ENCODE peak calls at places on chromosome 9, in six cellular contexts. G is NCI-H1694 treated with DMSO at 0.1 percent for 48 hours, O is progenitor cell of endocrine pancreas, X is memory B cell, J is HCEC 1CT, I is COR-L47. H is an unnamed sample.

GRCh38 chr9:136297016-136297691 is 6.7 kb downstream of the CCDC187 start:
- DNase-seq in G (no peak), O (no peak), X (no peak), J (no peak), I (peak), H (no peak)

GRCh38 chr9:134375430-134376385 is 49.5 kb downstream of the RXRA start:
- DNase-seq in G (peak), O (no peak), X (no peak), J (no peak), I (no peak), H (peak)

GRCh38 chr9:136997830-136998234 is 1.5 kb upstream of the CLIC3 start:
- DNase-seq in G (no peak), O (no peak), X (no peak), J (no peak), I (no peak), H (no peak)

GRCh38 chr9:131714161-131714646 is 25.7 kb downstream of the RAPGEF1 start:
- DNase-seq in G (no peak), O (no peak), X (no peak), J (peak), I (no peak), H (peak)

GRCh38 chr9:129763235-129763917 is 10.5 kb upstream of the PTGES start:
- DNase-seq in G (no peak), O (no peak), X (no peak), J (peak), I (no peak), H (peak)

GRCh38 chr9:4435197-4435596 is 55.1 kb upstream of the SLC1A1 start:
- DNase-seq in G (no peak), O (no peak), X (no peak), J (peak), I (no peak), H (peak)

GRCh38 chr9:115992834-115993233 is 160.8 kb upstream of the PAPPA start:
- DNase-seq in G (no peak), O (no peak), X (no peak), J (peak), I (no peak), H (peak)

GRCh38 chr9:19184144-19184917 is 46.2 kb upstream of the DENND4C start:
- DNase-seq in G (no peak), O (no peak), X (peak), J (peak), I (no peak), H (peak)

GRCh38 chr9:86324308-86324707 is 29.9 kb downstream of the TUT7 start:
- DNase-seq in G (no peak), O (no peak), X (no peak), J (peak), I (no peak), H (peak)

GRCh38 chr9:112063151-112063550 is 111.9 kb downstream of the SUSD1 start:
- DNase-seq in G (no peak), O (no peak), X (no peak), J (peak), I (no peak), H (peak)

GRCh38 chr9:133955821-133956411 is 36.2 kb downstream of the VAV2 start:
- DNase-seq in G (peak), O (no peak), X (no peak), J (no peak), I (no peak), H (peak)

GRCh38 chr9:72131206-72131605 is 18.0 kb upstream of the GDA start:
- DNase-seq in G (no peak), O (no peak), X (no peak), J (no peak), I (no peak), H (no peak)

GRCh38 chr9:127290666-127291065 is 26.1 kb downstream of the GARNL3 start:
- DNase-seq in G (no peak), O (no peak), X (no peak), J (no peak), I (no peak), H (peak)

GRCh38 chr9:136972743-136973142 is 4.6 kb upstream of the PTGDS start:
- DNase-seq in G (no peak), O (no peak), X (no peak), J (no peak), I (no peak), H (no peak)

GRCh38 chr9:86909388-86909787 is 37.9 kb downstream of the GAS1 start:
- DNase-seq in G (no peak), O (no peak), X (no peak), J (peak), I (no peak), H (peak)

GRCh38 chr9:116154976-116155699 is 1.5 kb downstream of the PAPPA start:
- DNase-seq in G (no peak), O (no peak), X (no peak), J (peak), I (no peak), H (peak)

GRCh38 chr9:87095961-87096360 is 148.7 kb upstream of the GAS1 start:
- DNase-seq in G (no peak), O (no peak), X (no peak), J (no peak), I (no peak), H (no peak)

GRCh38 chr9:72173080-72173479 is 23.8 kb downstream of the GDA start:
- DNase-seq in G (no peak), O (no peak), X (no peak), J (no peak), I (no peak), H (no peak)

GRCh38 chr9:101706261-101706798 is 32.1 kb downstream of the GRIN3A start:
- DNase-seq in G (no peak), O (no peak), X (no peak), J (no peak), I (no peak), H (no peak)

GRCh38 chr9:115111854-115112253 is 6.1 kb downstream of the TNC start:
- DNase-seq in G (no peak), O (no peak), X (no peak), J (no peak), I (no peak), H (no peak)

GRCh38 chr9:136087741-136088480 is 7.2 kb downstream of the NACC2 start:
- DNase-seq in G (no peak), O (no peak), X (peak), J (no peak), I (no peak), H (no peak)

GRCh38 chr9:14075218-14075617 is 238.7 kb downstream of the NFIB start:
- DNase-seq in G (no peak), O (no peak), X (no peak), J (no peak), I (peak), H (no peak)

GRCh38 chr9:97848582-97849237 is 4.3 kb upstream of the FOXE1 start:
- DNase-seq in G (no peak), O (no peak), X (no peak), J (no peak), I (no peak), H (no peak)

GRCh38 chr9:74220327-74220726 is 276.8 kb upstream of the RORB start:
- DNase-seq in G (no peak), O (no peak), X (no peak), J (no peak), I (no peak), H (no peak)

GRCh38 chr9:109903515-109904138 is 123.6 kb downstream of the PALM2AKAP2 start:
- DNase-seq in G (peak), O (peak), X (peak), J (peak), I (peak), H (peak)

GRCh38 chr9:126051446-126052130 is 275.0 kb upstream of the MVB12B start:
- DNase-seq in G (no peak), O (no peak), X (no peak), J (no peak), I (no peak), H (no peak)

GRCh38 chr9:134374301-134375010 is 48.2 kb downstream of the RXRA start:
- DNase-seq in G (no peak), O (no peak), X (no peak), J (no peak), I (no peak), H (no peak)

GRCh38 chr9:133825555-133826198 is 87.5 kb upstream of the SARDH start:
- DNase-seq in G (no peak), O (no peak), X (no peak), J (peak), I (no peak), H (peak)

GRCh38 chr9:116337015-116337414 is 183.4 kb downstream of the PAPPA start:
- DNase-seq in G (no peak), O (no peak), X (no peak), J (peak), I (no peak), H (peak)

GRCh38 chr9:94922098-94922607 is 195.7 kb downstream of the AOPEP start:
- DNase-seq in G (no peak), O (no peak), X (no peak), J (peak), I (no peak), H (peak)

GRCh38 chr9:16136961-16137360 is 584.1 kb downstream of the CCDC171 start:
- DNase-seq in G (no peak), O (no peak), X (no peak), J (peak), I (no peak), H (peak)

GRCh38 chr9:110814159-110814558 is 145.6 kb downstream of the MUSK start:
- DNase-seq in G (no peak), O (no peak), X (no peak), J (no peak), I (no peak), H (no peak)

GRCh38 chr9:123320814-123321213 is 35.2 kb upstream of the CRB2 start:
- DNase-seq in G (no peak), O (no peak), X (no peak), J (no peak), I (no peak), H (no peak)